ENCODE peak calls at places on chromosome 4, in seven cellular contexts. One of them, this sample, is unnamed.

GRCh38 chr4:3361896-3362295 is 69.1 kb downstream of the RGS12 start:
- DNase-seq in mesendoderm: no peak
- DNase-seq in IMR-90: no peak
- DNase-seq in mesenchymal stem cell: no peak
- DNase-seq in H9: no peak
- DNase-seq in H1: peak
- DNase-seq in trophoblast cell: no peak
- DNase-seq in this sample: no peak

GRCh38 chr4:158300012-158300411 is 89.7 kb downstream of the TMEM144 start:
- DNase-seq in mesendoderm: no peak
- DNase-seq in IMR-90: no peak
- DNase-seq in mesenchymal stem cell: no peak
- DNase-seq in H9: no peak
- DNase-seq in H1: no peak
- DNase-seq in trophoblast cell: no peak
- DNase-seq in this sample: no peak

GRCh38 chr4:125750827-125751466 is 436.2 kb downstream of the FAT4 start:
- DNase-seq in mesendoderm: peak
- DNase-seq in IMR-90: peak
- DNase-seq in mesenchymal stem cell: peak
- DNase-seq in H9: peak
- DNase-seq in H1: no peak
- DNase-seq in trophoblast cell: peak
- DNase-seq in this sample: peak

GRCh38 chr4:23881052-23881501 is 8.8 kb downstream of the PPARGC1A start:
- DNase-seq in mesendoderm: no peak
- DNase-seq in IMR-90: no peak
- DNase-seq in mesenchymal stem cell: peak
- DNase-seq in H9: no peak
- DNase-seq in H1: no peak
- DNase-seq in trophoblast cell: peak
- DNase-seq in this sample: no peak

GRCh38 chr4:17168571-17168970 is 270.1 kb upstream of the LDB2 start:
- DNase-seq in mesendoderm: peak
- DNase-seq in IMR-90: peak
- DNase-seq in mesenchymal stem cell: peak
- DNase-seq in H9: no peak
- DNase-seq in H1: no peak
- DNase-seq in trophoblast cell: no peak
- DNase-seq in this sample: no peak

GRCh38 chr4:159051245-159052071 is 51.4 kb upstream of the RAPGEF2 start:
- DNase-seq in mesendoderm: peak
- DNase-seq in IMR-90: no peak
- DNase-seq in mesenchymal stem cell: peak
- DNase-seq in H9: no peak
- DNase-seq in H1: no peak
- DNase-seq in trophoblast cell: no peak
- DNase-seq in this sample: no peak

GRCh38 chr4:41095973-41096372 is 118.4 kb downstream of the APBB2 start:
- DNase-seq in mesendoderm: peak
- DNase-seq in IMR-90: peak
- DNase-seq in mesenchymal stem cell: peak
- DNase-seq in H9: no peak
- DNase-seq in H1: no peak
- DNase-seq in trophoblast cell: peak
- DNase-seq in this sample: no peak

GRCh38 chr4:48262926-48263325 is 6.7 kb downstream of the TEC start:
- DNase-seq in mesendoderm: no peak
- DNase-seq in IMR-90: peak
- DNase-seq in mesenchymal stem cell: peak
- DNase-seq in H9: no peak
- DNase-seq in H1: no peak
- DNase-seq in trophoblast cell: peak
- DNase-seq in this sample: no peak

GRCh38 chr4:73446336-73446938 is 10.4 kb downstream of the AFP start:
- DNase-seq in mesendoderm: peak
- DNase-seq in IMR-90: peak
- DNase-seq in mesenchymal stem cell: peak
- DNase-seq in H9: no peak
- DNase-seq in H1: no peak
- DNase-seq in trophoblast cell: peak
- DNase-seq in this sample: peak

GRCh38 chr4:147409350-147409749 is 71.5 kb upstream of the EDNRA start:
- DNase-seq in mesendoderm: no peak
- DNase-seq in IMR-90: peak
- DNase-seq in mesenchymal stem cell: no peak
- DNase-seq in H9: no peak
- DNase-seq in H1: no peak
- DNase-seq in trophoblast cell: no peak
- DNase-seq in this sample: no peak

GRCh38 chr4:78242071-78242470 is 184.9 kb downstream of the FRAS1 start:
- DNase-seq in mesendoderm: no peak
- DNase-seq in IMR-90: no peak
- DNase-seq in mesenchymal stem cell: no peak
- DNase-seq in H9: no peak
- DNase-seq in H1: no peak
- DNase-seq in trophoblast cell: no peak
- DNase-seq in this sample: no peak

GRCh38 chr4:8260656-8261111 is 8.9 kb upstream of the HTRA3 start:
- DNase-seq in mesendoderm: peak
- DNase-seq in IMR-90: peak
- DNase-seq in mesenchymal stem cell: peak
- DNase-seq in H9: no peak
- DNase-seq in H1: no peak
- DNase-seq in trophoblast cell: peak
- DNase-seq in this sample: no peak

GRCh38 chr4:7279902-7280301 is 87.6 kb downstream of the SORCS2 start:
- DNase-seq in mesendoderm: peak
- DNase-seq in IMR-90: no peak
- DNase-seq in mesenchymal stem cell: no peak
- DNase-seq in H9: no peak
- DNase-seq in H1: no peak
- DNase-seq in trophoblast cell: no peak
- DNase-seq in this sample: no peak

GRCh38 chr4:108849611-108850406 is 87.0 kb upstream of the ETNPPL start:
- DNase-seq in mesendoderm: no peak
- DNase-seq in IMR-90: peak
- DNase-seq in mesenchymal stem cell: peak
- DNase-seq in H9: no peak
- DNase-seq in H1: no peak
- DNase-seq in trophoblast cell: no peak
- DNase-seq in this sample: no peak

GRCh38 chr4:21476753-21477152 is 471.8 kb downstream of the KCNIP4 start:
- DNase-seq in mesendoderm: peak
- DNase-seq in IMR-90: no peak
- DNase-seq in mesenchymal stem cell: peak
- DNase-seq in H9: peak
- DNase-seq in H1: peak
- DNase-seq in trophoblast cell: peak
- DNase-seq in this sample: peak

DNA sequence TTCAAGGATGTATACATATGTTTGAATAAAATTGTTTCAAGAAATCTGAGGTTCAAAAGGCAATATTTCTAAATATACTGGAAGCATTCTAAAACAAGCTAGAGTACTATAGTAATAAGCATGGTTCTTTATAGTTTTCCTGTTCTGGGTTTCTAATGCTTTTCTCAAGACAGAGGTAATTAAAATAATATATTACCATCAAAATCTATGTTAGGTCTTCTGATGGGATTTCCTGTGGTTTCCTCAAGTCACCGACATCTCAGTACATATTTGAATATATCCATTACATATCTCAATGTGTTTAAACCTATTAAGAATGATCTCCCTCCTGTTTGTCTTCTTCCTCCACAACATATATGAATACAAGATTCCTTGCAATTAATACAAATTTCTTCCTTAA is 25.6 kb downstream of the ARSJ start:
- DNase-seq in mesendoderm: no peak
- DNase-seq in IMR-90: no peak
- DNase-seq in mesenchymal stem cell: no peak
- DNase-seq in H9: no peak
- DNase-seq in H1: no peak
- DNase-seq in trophoblast cell: no peak
- DNase-seq in this sample: no peak
- H2BK120ac ChIP-seq in mesendoderm: no peak
- H2BK120ac ChIP-seq in IMR-90: no peak
- H2BK120ac ChIP-seq in mesenchymal stem cell: no peak
- H2BK120ac ChIP-seq in H9: no peak
- H2BK120ac ChIP-seq in H1: no peak
- H2BK120ac ChIP-seq in trophoblast cell: no peak
- H2BK120ac ChIP-seq in this sample: no peak

GRCh38 chr4:141659539-141659938 is 23.2 kb downstream of the IL15 start:
- DNase-seq in mesendoderm: no peak
- DNase-seq in IMR-90: peak
- DNase-seq in mesenchymal stem cell: no peak
- DNase-seq in H9: no peak
- DNase-seq in H1: no peak
- DNase-seq in trophoblast cell: no peak
- DNase-seq in this sample: no peak
- H2BK120ac ChIP-seq in mesendoderm: no peak
- H2BK120ac ChIP-seq in IMR-90: no peak
- H2BK120ac ChIP-seq in mesenchymal stem cell: no peak
- H2BK120ac ChIP-seq in H9: no peak
- H2BK120ac ChIP-seq in H1: no peak
- H2BK120ac ChIP-seq in trophoblast cell: no peak
- H2BK120ac ChIP-seq in this sample: no peak

GRCh38 chr4:45629717-45630116 is 494.1 kb downstream of the GABRG1 start:
- DNase-seq in mesendoderm: no peak
- DNase-seq in IMR-90: no peak
- DNase-seq in mesenchymal stem cell: no peak
- DNase-seq in H9: no peak
- DNase-seq in H1: no peak
- DNase-seq in trophoblast cell: no peak
- DNase-seq in this sample: no peak
- H2BK120ac ChIP-seq in mesendoderm: no peak
- H2BK120ac ChIP-seq in IMR-90: no peak
- H2BK120ac ChIP-seq in mesenchymal stem cell: no peak
- H2BK120ac ChIP-seq in H9: no peak
- H2BK120ac ChIP-seq in H1: no peak
- H2BK120ac ChIP-seq in trophoblast cell: no peak
- H2BK120ac ChIP-seq in this sample: no peak

GRCh38 chr4:123976285-123976684 is 579.7 kb downstream of the SPRY1 start:
- DNase-seq in mesendoderm: peak
- DNase-seq in IMR-90: peak
- DNase-seq in mesenchymal stem cell: peak
- DNase-seq in H9: no peak
- DNase-seq in H1: no peak
- DNase-seq in trophoblast cell: no peak
- DNase-seq in this sample: peak
- H2BK120ac ChIP-seq in mesendoderm: no peak
- H2BK120ac ChIP-seq in IMR-90: peak
- H2BK120ac ChIP-seq in mesenchymal stem cell: no peak
- H2BK120ac ChIP-seq in H9: no peak
- H2BK120ac ChIP-seq in H1: no peak
- H2BK120ac ChIP-seq in trophoblast cell: no peak
- H2BK120ac ChIP-seq in this sample: no peak

DNA sequence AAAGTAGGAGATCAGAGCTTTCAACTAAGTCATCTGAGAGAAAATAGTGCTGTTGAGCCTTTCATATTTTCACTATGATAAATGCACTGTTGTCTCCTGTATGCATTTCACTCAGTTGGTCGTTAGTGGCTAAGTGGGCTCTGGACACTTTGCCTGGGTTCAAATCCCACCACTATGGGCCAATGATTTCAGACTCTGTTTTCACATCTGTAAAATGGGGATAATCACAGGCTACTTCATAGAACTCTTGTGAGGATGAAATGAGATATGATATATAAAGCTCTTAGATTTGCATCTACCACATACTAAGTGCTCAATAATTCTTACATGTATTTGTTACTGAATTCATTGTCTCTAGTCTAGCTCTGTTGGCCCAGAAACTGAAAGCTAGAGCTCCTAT is 16.8 kb downstream of the LNX1 start:
- DNase-seq in mesendoderm: no peak
- DNase-seq in IMR-90: no peak
- DNase-seq in mesenchymal stem cell: no peak
- DNase-seq in H9: no peak
- DNase-seq in H1: no peak
- DNase-seq in trophoblast cell: no peak
- DNase-seq in this sample: no peak
- H2BK120ac ChIP-seq in mesendoderm: no peak
- H2BK120ac ChIP-seq in IMR-90: peak
- H2BK120ac ChIP-seq in mesenchymal stem cell: no peak
- H2BK120ac ChIP-seq in H9: no peak
- H2BK120ac ChIP-seq in H1: no peak
- H2BK120ac ChIP-seq in trophoblast cell: no peak
- H2BK120ac ChIP-seq in this sample: no peak

GRCh38 chr4:183628189-183628588 is 30.8 kb downstream of the RWDD4 start:
- DNase-seq in mesendoderm: no peak
- DNase-seq in IMR-90: no peak
- DNase-seq in mesenchymal stem cell: no peak
- DNase-seq in H9: no peak
- DNase-seq in H1: no peak
- DNase-seq in trophoblast cell: no peak
- DNase-seq in this sample: no peak

GRCh38 chr4:183632689-183633088 is 26.3 kb downstream of the RWDD4 start:
- DNase-seq in mesendoderm: no peak
- DNase-seq in IMR-90: no peak
- DNase-seq in mesenchymal stem cell: no peak
- DNase-seq in H9: no peak
- DNase-seq in H1: no peak
- DNase-seq in trophoblast cell: no peak
- DNase-seq in this sample: no peak

GRCh38 chr4:183633476-183634058 is 25.4 kb downstream of the RWDD4 start:
- DNase-seq in mesendoderm: peak
- DNase-seq in IMR-90: no peak
- DNase-seq in mesenchymal stem cell: no peak
- DNase-seq in H9: no peak
- DNase-seq in H1: no peak
- DNase-seq in trophoblast cell: peak
- DNase-seq in this sample: no peak

GRCh38 chr4:183634086-183634485 is 24.9 kb downstream of the RWDD4 start:
- DNase-seq in mesendoderm: no peak
- DNase-seq in IMR-90: peak
- DNase-seq in mesenchymal stem cell: no peak
- DNase-seq in H9: no peak
- DNase-seq in H1: no peak
- DNase-seq in trophoblast cell: peak
- DNase-seq in this sample: no peak

DNA sequence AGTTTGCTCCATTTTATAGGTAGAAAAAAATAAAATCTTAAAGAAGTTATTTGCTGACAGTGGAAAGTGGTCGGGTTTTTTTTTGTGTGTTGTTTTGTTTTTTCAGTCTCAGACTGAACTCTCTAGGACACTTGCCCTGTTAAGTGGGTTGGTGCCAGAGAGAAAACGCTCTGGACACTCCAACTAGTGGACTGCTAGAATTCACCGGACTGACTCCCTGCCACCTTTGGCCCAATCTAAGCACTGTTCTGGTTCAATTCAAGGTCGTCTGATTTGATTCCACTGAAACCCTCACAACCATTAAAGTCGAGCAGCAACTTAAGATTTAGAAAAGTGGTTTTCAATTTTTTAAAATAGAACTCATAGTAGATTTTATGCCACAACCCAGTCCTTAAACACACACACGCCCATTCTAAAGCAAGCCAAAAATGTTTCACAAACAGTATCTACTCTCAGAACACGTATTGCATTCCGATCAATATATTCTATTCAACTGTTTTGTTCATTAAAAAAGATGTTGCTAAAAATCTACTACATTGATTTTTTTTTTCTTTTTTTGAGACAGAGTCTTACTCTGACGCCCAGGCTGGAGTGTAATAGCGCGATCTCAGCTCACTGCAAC is 27.3 kb downstream of the RWDD4 start:
- DNase-seq in mesendoderm: no peak
- DNase-seq in IMR-90: no peak
- DNase-seq in mesenchymal stem cell: no peak
- DNase-seq in H9: no peak
- DNase-seq in H1: no peak
- DNase-seq in trophoblast cell: no peak
- DNase-seq in this sample: no peak
- H2BK120ac ChIP-seq in mesendoderm: no peak
- H2BK120ac ChIP-seq in IMR-90: no peak
- H2BK120ac ChIP-seq in mesenchymal stem cell: no peak
- H2BK120ac ChIP-seq in H9: no peak
- H2BK120ac ChIP-seq in H1: no peak
- H2BK120ac ChIP-seq in trophoblast cell: no peak
- H2BK120ac ChIP-seq in this sample: no peak

This sample was measured in neuronal stem cell.